ENCODE peak calls at places on chromosome 16, in ten cellular contexts. M, I, W, L, K, D, Y, Q, F and R are unnamed samples.
A peak's percentile ranks its signal among the peaks of the same experiment; 100 is the strongest.

GRCh38 chr16:83925957-83926725 is 26.9 kb upstream of the OSGIN1 start:
- DNase-seq in M (no peak), I (no peak), W (no peak), L (no peak), K (no peak), D (no peak), Y (no peak), Q (no peak), F (no peak), R (no peak)

GRCh38 chr16:2386990-2387389 is 42.3 kb upstream of the CCNF start:
- DNase-seq in M (no peak), I (no peak), W (no peak), L (no peak), K (no peak), D (no peak), Y (no peak), Q (no peak), F (no peak), R (no peak)

GRCh38 chr16:79653337-79654000 is 52.9 kb upstream of the MAF start:
- DNase-seq in M (peak; percentile 38), I (no peak), W (no peak), L (no peak), K (no peak), D (no peak), Y (no peak), Q (no peak), F (no peak), R (no peak)

GRCh38 chr16:24810951-24811843 is 34.6 kb upstream of the SLC5A11 start:
- DNase-seq in M (no peak), I (no peak), W (no peak), L (no peak), K (no peak), D (no peak), Y (no peak), Q (no peak), F (no peak), R (no peak)

GRCh38 chr16:55369151-55369550 is 45.1 kb downstream of the IRX6 start:
- DNase-seq in M (no peak), I (no peak), W (no peak), L (no peak), K (no peak), D (no peak), Y (peak; percentile 12), Q (no peak), F (no peak), R (no peak)

GRCh38 chr16:85986931-85987749 is 88.2 kb downstream of the IRF8 start:
- DNase-seq in M (no peak), I (peak; percentile 37), W (peak; percentile 9), L (no peak), K (no peak), D (peak; percentile 26), Y (no peak), Q (peak; percentile 68), F (no peak), R (peak; percentile 29)

GRCh38 chr16:84478172-84478948 is 26.1 kb downstream of the MEAK7 start:
- DNase-seq in M (no peak), I (no peak), W (no peak), L (no peak), K (peak; percentile 65), D (no peak), Y (peak; percentile 3), Q (peak; percentile 53), F (no peak), R (no peak)

GRCh38 chr16:12455287-12455798 is 348.3 kb downstream of the CPPED1 start:
- DNase-seq in M (peak; percentile 53), I (peak; percentile 8), W (peak; percentile 44), L (no peak), K (peak; percentile 46), D (no peak), Y (peak; percentile 42), Q (peak; percentile 69), F (no peak), R (peak; percentile 51)

GRCh38 chr16:1053700-1054368 is 18.7 kb upstream of the SSTR5 start:
- DNase-seq in M (no peak), I (no peak), W (no peak), L (no peak), K (no peak), D (no peak), Y (no peak), Q (no peak), F (no peak), R (no peak)

GRCh38 chr16:3949946-3950342 is 69.4 kb upstream of the CREBBP start:
- DNase-seq in M (no peak), I (no peak), W (no peak), L (no peak), K (no peak), D (no peak), Y (no peak), Q (no peak), F (no peak), R (no peak)

GRCh38 chr16:77555781-77556180 is 120.9 kb upstream of the ADAMTS18 start:
- DNase-seq in M (no peak), I (no peak), W (no peak), L (no peak), K (no peak), D (no peak), Y (no peak), Q (no peak), F (no peak), R (peak; percentile 9)

GRCh38 chr16:12679660-12680272 is 123.9 kb downstream of the CPPED1 start:
- DNase-seq in M (no peak), I (no peak), W (no peak), L (no peak), K (peak; percentile 65), D (no peak), Y (no peak), Q (no peak), F (no peak), R (no peak)

GRCh38 chr16:54143410-54143809 is 143.2 kb downstream of the IRX3 start:
- DNase-seq in M (no peak), I (no peak), W (no peak), L (no peak), K (no peak), D (no peak), Y (no peak), Q (no peak), F (no peak), R (no peak)

GRCh38 chr16:1669698-1670097 is 8.4 kb upstream of the JPT2 start:
- DNase-seq in M (no peak), I (no peak), W (no peak), L (no peak), K (no peak), D (no peak), Y (no peak), Q (no peak), F (no peak), R (no peak)

GRCh38 chr16:30113031-30113710 is at the start of gene GDPD3:
- DNase-seq in M (no peak), I (no peak), W (no peak), L (no peak), K (peak; percentile 30), D (no peak), Y (no peak), Q (peak; percentile 70), F (no peak), R (no peak)

GRCh38 chr16:73572135-73572534 is 524.2 kb upstream of the ZFHX3 start:
- DNase-seq in M (peak; percentile 67), I (no peak), W (no peak), L (no peak), K (no peak), D (no peak), Y (peak; percentile 63), Q (no peak), F (peak; percentile 14), R (no peak)

GRCh38 chr16:67034478-67034877 is 5.5 kb downstream of the CBFB start:
- DNase-seq in M (no peak), I (no peak), W (no peak), L (no peak), K (peak; percentile 61), D (no peak), Y (no peak), Q (no peak), F (no peak), R (no peak)

GRCh38 chr16:89045181-89045815 is 48.4 kb upstream of the ACSF3 start:
- DNase-seq in M (no peak), I (no peak), W (no peak), L (no peak), K (no peak), D (no peak), Y (no peak), Q (no peak), F (no peak), R (no peak)

GRCh38 chr16:66487580-66488235 is 60.6 kb downstream of the BEAN1 start:
- DNase-seq in M (no peak), I (no peak), W (no peak), L (no peak), K (no peak), D (no peak), Y (no peak), Q (no peak), F (no peak), R (no peak)

GRCh38 chr16:88503771-88504488 is 50.9 kb downstream of the ZFPM1 start:
- DNase-seq in M (no peak), I (no peak), W (no peak), L (no peak), K (no peak), D (no peak), Y (no peak), Q (no peak), F (no peak), R (no peak)

GRCh38 chr16:85089485-85089884 is 22.8 kb downstream of the CIBAR2 start:
- DNase-seq in M (no peak), I (no peak), W (no peak), L (no peak), K (no peak), D (no peak), Y (peak; percentile 79), Q (no peak), F (no peak), R (no peak)

GRCh38 chr16:35525979-35526590 is 2066.7 kb downstream of the TP53TG3F start:
- DNase-seq in M (no peak), I (no peak), W (no peak), L (no peak), K (no peak), D (no peak), Y (no peak), Q (no peak), F (no peak), R (no peak)

GRCh38 chr16:75491876-75492275 is 3.4 kb downstream of the CHST6 start:
- DNase-seq in M (no peak), I (no peak), W (no peak), L (no peak), K (peak; percentile 59), D (no peak), Y (no peak), Q (peak; percentile 74), F (no peak), R (no peak)

GRCh38 chr16:55257971-55258613 is 65.9 kb upstream of the IRX6 start:
- DNase-seq in M (peak; percentile 23), I (peak; percentile 19), W (peak; percentile 39), L (no peak), K (peak; percentile 36), D (no peak), Y (no peak), Q (peak; percentile 21), F (no peak), R (peak; percentile 49)

GRCh38 chr16:16805809-16806208 is 426.9 kb downstream of the NPIPA7 start:
- DNase-seq in M (no peak), I (no peak), W (no peak), L (no peak), K (no peak), D (no peak), Y (no peak), Q (no peak), F (no peak), R (no peak)